ENCODE peak calls at places on chromosomes 13 and 19, in eight cellular contexts. Y is tibial artery, S is PC-3, U is psoas muscle, I is thoracic aorta, O is GM23338, V is lower lobe of right lung, W is H9. F is an unnamed sample.

GRCh38 chr19:18399008-18399407 is 1.6 kb upstream of the LRRC25 start:
- DNase-seq in W (no peak), V (no peak), O (no peak), S (peak; percentile 50), Y (peak; percentile 64), U (no peak), I (no peak), F (no peak)

GRCh38 chr19:43643326-43643725 is 3.7 kb upstream of the CADM4 start:
- DNase-seq in W (no peak), Y (no peak), O (no peak), S (no peak), U (no peak), V (no peak), I (no peak), F (no peak)

GRCh38 chr19:5667751-5668271 is 12.5 kb downstream of the MICOS13 start:
- DNase-seq in Y (no peak), I (no peak), O (peak; percentile 80), U (no peak), V (peak; percentile 47), W (peak; percentile 87), S (no peak), F (no peak)

GRCh38 chr13:47594833-47595232 is 406.2 kb downstream of the SUCLA2 start:
- DNase-seq in I (no peak), O (peak; percentile 41), W (peak; percentile 40), U (no peak), V (no peak), S (peak; percentile 37), Y (no peak), F (no peak)

GRCh38 chr13:20461860-20462532 is 63.7 kb downstream of the CRYL1 start:
- DNase-seq in U (no peak), S (no peak), O (peak; percentile 9), V (no peak), Y (no peak), I (no peak), W (no peak), F (no peak)

GRCh38 chr19:31316201-31316951 is 32.9 kb downstream of the TSHZ3 start:
- DNase-seq in O (peak; percentile 59), S (no peak), U (peak; percentile 50), Y (peak; percentile 54), W (no peak), V (no peak), I (no peak), F (no peak)

GRCh38 chr13:31898383-31899071 is 133.0 kb upstream of the FRY start:
- DNase-seq in V (no peak), I (no peak), S (no peak), U (no peak), W (no peak), Y (no peak), O (no peak), F (no peak)

GRCh38 chr13:112831801-112832200 is 137.2 kb upstream of the MCF2L start:
- DNase-seq in V (no peak), U (no peak), W (no peak), I (no peak), Y (no peak), O (no peak), S (no peak), F (no peak)

GRCh38 chr13:74966814-74967213 is 515.2 kb downstream of the TBC1D4 start:
- DNase-seq in V (no peak), W (no peak), Y (no peak), S (no peak), U (no peak), I (no peak), O (no peak), F (no peak)

GRCh38 chr13:99442273-99442895 is 58.9 kb upstream of the TM9SF2 start:
- DNase-seq in I (no peak), Y (peak; percentile 39), V (no peak), W (no peak), S (peak; percentile 64), U (no peak), O (peak; percentile 62), F (no peak)

GRCh38 chr13:26019241-26019640 is 32.6 kb downstream of the SHISA2 start:
- DNase-seq in S (no peak), I (no peak), V (no peak), O (no peak), Y (no peak), U (no peak), W (no peak), F (no peak)

GRCh38 chr13:66673401-66673800 is 556.7 kb downstream of the PCDH9 start:
- DNase-seq in U (no peak), I (no peak), Y (no peak), S (no peak), O (no peak), V (no peak), W (no peak), F (no peak)

GRCh38 chr13:94061316-94061715 is 418.2 kb downstream of the DCT start:
- DNase-seq in O (no peak), Y (no peak), V (no peak), I (no peak), S (no peak), U (no peak), W (no peak), F (no peak)

GRCh38 chr13:104683789-104684188 is 1617.6 kb upstream of the SLC10A2 start:
- DNase-seq in U (no peak), I (no peak), Y (no peak), V (no peak), W (no peak), O (peak; percentile 37), S (peak; percentile 6), F (no peak)

GRCh38 chr13:102729560-102730275 is 34.9 kb upstream of the METTL21C start:
- DNase-seq in V (no peak), Y (no peak), S (peak; percentile 74), W (no peak), I (no peak), O (peak; percentile 17), U (no peak), F (no peak)

GRCh38 chr13:48741377-48741776 is 87.6 kb downstream of the CYSLTR2 start:
- DNase-seq in U (no peak), V (no peak), O (no peak), S (no peak), Y (no peak), W (no peak), I (no peak), F (no peak)

GRCh38 chr13:91184244-91184926 is 163.1 kb upstream of the MIR17HG start:
- DNase-seq in S (peak; percentile 23), O (no peak), W (no peak), V (no peak), Y (no peak), U (no peak), I (no peak), F (no peak)

GRCh38 chr19:30355586-30355985 is 16.6 kb upstream of the ZNF536 start:
- DNase-seq in V (no peak), Y (peak; percentile 16), I (no peak), U (no peak), S (no peak), O (no peak), W (no peak), F (no peak)

DNA sequence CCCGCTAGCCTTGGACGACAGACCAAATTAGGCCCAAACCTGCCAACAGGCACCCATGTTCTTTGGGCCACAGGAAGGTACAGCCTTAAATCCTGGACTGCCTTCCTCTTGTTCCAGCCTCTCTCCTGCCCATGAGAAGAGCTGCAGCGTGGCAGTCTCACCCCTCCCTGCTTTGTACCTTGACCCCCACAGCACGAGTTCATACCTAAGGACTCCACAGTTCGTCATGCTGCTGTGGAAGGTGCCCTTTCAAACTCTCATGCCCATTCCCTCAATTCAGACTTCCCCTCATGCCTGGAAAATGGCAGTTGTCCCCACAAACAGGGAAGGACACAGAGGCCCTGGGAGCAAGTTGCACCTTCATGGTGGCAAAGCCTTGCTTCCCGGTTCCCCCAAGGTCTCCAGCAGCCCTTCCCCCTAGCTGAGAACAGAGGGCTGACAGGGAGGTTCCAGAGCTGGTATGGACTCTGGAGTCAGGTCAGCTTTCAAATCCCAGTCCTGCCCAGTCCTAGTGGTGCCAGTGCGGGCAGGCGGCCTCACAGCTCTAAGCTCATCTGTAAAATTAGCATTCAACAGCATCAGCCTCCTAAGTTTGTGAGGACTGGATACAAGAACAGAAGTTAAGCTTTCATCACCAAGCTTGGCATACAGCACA is 8.6 kb downstream of the GSK3A start:
- DNase-seq in W (no peak), U (no peak), O (no peak), Y (no peak), V (no peak), I (no peak), S (no peak), F (no peak)
- H3K27ac ChIP-seq in W (no peak overlapping the region), U (no peak overlapping the region), O (no peak overlapping the region), Y (no peak overlapping the region), V (no peak overlapping the region), I (no peak overlapping the region), S (no peak overlapping the region), F (peak overlapping the region; percentile 8)

DNA sequence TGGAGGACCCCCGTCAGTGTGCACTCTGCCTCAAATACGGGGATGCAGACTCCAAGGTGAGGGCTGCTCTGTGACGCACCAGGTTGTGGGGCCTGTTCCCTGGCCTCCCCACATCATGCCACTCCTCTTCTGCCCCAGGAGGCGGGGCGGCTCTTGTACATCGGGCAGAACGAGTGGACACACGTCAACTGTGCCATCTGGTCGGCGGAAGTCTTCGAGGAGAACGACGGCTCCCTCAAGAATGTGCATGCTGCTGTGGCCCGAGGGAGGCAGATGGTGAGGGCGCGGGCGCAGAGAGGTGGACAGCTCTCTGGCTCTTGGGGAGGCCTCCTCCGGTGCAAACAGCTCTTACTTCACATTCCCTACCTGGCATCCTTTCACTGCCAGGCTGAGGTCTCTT is 11.2 kb downstream of the KMT2B start:
- DNase-seq in U (no peak), V (no peak), O (no peak), S (no peak), I (no peak), W (no peak), Y (no peak), F (no peak)
- H3K27me3 ChIP-seq in U (no peaks in the 10 kb centered on the region), V (no peaks in the 10 kb centered on the region), O (no peaks in the 10 kb centered on the region), S (no peaks in the 10 kb centered on the region), I (no peaks in the 10 kb centered on the region), W (no peaks in the 10 kb centered on the region), Y (no peaks in the 10 kb centered on the region), F (no peaks in the 10 kb centered on the region)

GRCh38 chr13:27293051-27293691 is 22.5 kb downstream of the RASL11A start:
- DNase-seq in O (no peak), S (no peak), W (no peak), I (no peak), Y (no peak), U (no peak), V (no peak), F (peak; percentile 47)

GRCh38 chr13:27293873-27294515 is 23.4 kb downstream of the RASL11A start:
- DNase-seq in O (no peak), V (no peak), S (no peak), U (no peak), I (no peak), W (no peak), Y (no peak), F (peak; percentile 63)

GRCh38 chr13:27296496-27296895 is 25.9 kb downstream of the RASL11A start:
- DNase-seq in I (no peak), V (no peak), Y (no peak), S (no peak), U (no peak), W (no peak), O (no peak), F (no peak)

GRCh38 chr13:27295660-27296059 is 25.0 kb downstream of the RASL11A start:
- DNase-seq in V (no peak), Y (no peak), S (no peak), I (no peak), U (no peak), W (no peak), O (no peak), F (no peak)

GRCh38 chr13:27295096-27295495 is 24.5 kb downstream of the RASL11A start:
- DNase-seq in Y (no peak), O (no peak), S (peak; percentile 18), V (no peak), W (no peak), U (no peak), I (no peak), F (no peak)
- H3K4me1 ChIP-seq in Y (peaks cover 1% of the 10 kb centered on the region), O (no peaks in the 10 kb centered on the region), S (no peaks in the 10 kb centered on the region), V (no peaks in the 10 kb centered on the region), W (no peaks in the 10 kb centered on the region), U (no peaks in the 10 kb centered on the region), I (peaks cover 4% of the 10 kb centered on the region), F (peaks cover 33% of the 10 kb centered on the region)

GRCh38 chr13:33383724-33384577 is 98.4 kb upstream of the STARD13 start:
- DNase-seq in O (no peak), I (no peak), U (no peak), Y (no peak), W (no peak), V (no peak), S (no peak), F (no peak)
- H3K27ac ChIP-seq in O (no peak overlapping the region), I (no peak overlapping the region), U (no peak overlapping the region), Y (no peak overlapping the region), W (no peak overlapping the region), V (no peak overlapping the region), S (no peak overlapping the region), F (no peak overlapping the region)

F was measured in naive thymus-derived CD4-positive, alpha-beta T cell.